ENCODE peak calls at places on chromosomes 7 and 10, in four cellular contexts. O is astrocyte of the cerebellum, Z is foreskin fibroblast, M is heart right ventricle. U is an unnamed sample.

GRCh38 chr7:2139004-2139652 is 93.6 kb downstream of the MAD1L1 start:
- DNase-seq in M (no peak), O (no peak), Z (no peak), U (no peak)

GRCh38 chr7:159144756-159145543 is at the start of gene VIPR2:
- DNase-seq in O (no peak), Z (no peak), M (no peak), U (no peak)

GRCh38 chr10:29555091-29555745 is 79.6 kb downstream of the SVIL start:
- DNase-seq in Z (no peak), O (no peak), M (no peak), U (no peak)

GRCh38 chr10:84517455-84518046 is 189.2 kb downstream of the CCSER2 start:
- DNase-seq in Z (no peak), O (no peak), M (no peak), U (no peak)

GRCh38 chr7:8284606-8285005 is 22.6 kb upstream of the ICA1 start:
- DNase-seq in Z (no peak), O (no peak), M (no peak), U (no peak)

GRCh38 chr10:122417667-122418066 is 36.8 kb upstream of the ARMS2 start:
- DNase-seq in M (no peak), O (no peak), Z (peak), U (peak)

GRCh38 chr10:62573929-62574328 is 199.8 kb downstream of the ZNF365 start:
- DNase-seq in M (no peak), Z (no peak), O (no peak), U (no peak)

GRCh38 chr10:89633484-89633883 is 11.6 kb downstream of the PANK1 start:
- DNase-seq in M (no peak), Z (peak), O (peak), U (peak)

GRCh38 chr7:54877683-54878082 is 118.7 kb upstream of the SEC61G start:
- DNase-seq in M (no peak), Z (no peak), O (no peak), U (no peak)

GRCh38 chr7:89514970-89515369 is 639.3 kb upstream of the STEAP1 start:
- DNase-seq in M (no peak), Z (no peak), O (no peak), U (no peak)

GRCh38 chr10:131183546-131184045 is 127.9 kb downstream of the TCERG1L start:
- DNase-seq in Z (no peak), M (no peak), O (no peak), U (no peak)

GRCh38 chr10:32893431-32893830 is 64.6 kb downstream of the ITGB1 start:
- DNase-seq in Z (no peak), M (no peak), O (no peak), U (no peak)

GRCh38 chr7:107118109-107118900 is 50.5 kb upstream of the HBP1 start:
- DNase-seq in Z (peak), O (no peak), M (no peak), U (no peak)

GRCh38 chr10:77975086-77975666 is 48.6 kb upstream of the DLG5 start:
- DNase-seq in Z (no peak), O (no peak), M (no peak), U (no peak)

GRCh38 chr10:3813986-3814831 is 29.2 kb upstream of the KLF6 start:
- DNase-seq in M (no peak), Z (no peak), O (no peak), U (no peak)

GRCh38 chr7:149620961-149621360 is 123.4 kb upstream of the ZNF746 start:
- DNase-seq in Z (no peak), O (no peak), M (no peak), U (no peak)

GRCh38 chr7:6026011-6026819 is 5.0 kb upstream of the ANKRD61 start:
- DNase-seq in O (no peak), M (peak), Z (peak), U (no peak)

GRCh38 chr7:2576742-2577491 is 18.1 kb downstream of the IQCE start:
- DNase-seq in M (no peak), O (no peak), Z (no peak), U (no peak)

GRCh38 chr7:44264221-44264956 is 61.0 kb downstream of the CAMK2B start:
- DNase-seq in M (no peak), O (no peak), Z (no peak), U (no peak)

GRCh38 chr10:422675-423074 is 266.8 kb downstream of the DIP2C start:
- DNase-seq in O (no peak), M (no peak), Z (no peak), U (no peak)

GRCh38 chr7:8481752-8482446 is 48.5 kb downstream of the NXPH1 start:
- DNase-seq in Z (no peak), M (peak), O (no peak), U (no peak)

GRCh38 chr7:144826248-144826647 is 9.6 kb downstream of the TPK1 start:
- DNase-seq in O (no peak), M (no peak), Z (no peak), U (no peak)

GRCh38 chr10:73865459-73866442 is 8.6 kb downstream of the CAMK2G start:
- DNase-seq in M (peak), O (no peak), Z (no peak), U (no peak)

DNA sequence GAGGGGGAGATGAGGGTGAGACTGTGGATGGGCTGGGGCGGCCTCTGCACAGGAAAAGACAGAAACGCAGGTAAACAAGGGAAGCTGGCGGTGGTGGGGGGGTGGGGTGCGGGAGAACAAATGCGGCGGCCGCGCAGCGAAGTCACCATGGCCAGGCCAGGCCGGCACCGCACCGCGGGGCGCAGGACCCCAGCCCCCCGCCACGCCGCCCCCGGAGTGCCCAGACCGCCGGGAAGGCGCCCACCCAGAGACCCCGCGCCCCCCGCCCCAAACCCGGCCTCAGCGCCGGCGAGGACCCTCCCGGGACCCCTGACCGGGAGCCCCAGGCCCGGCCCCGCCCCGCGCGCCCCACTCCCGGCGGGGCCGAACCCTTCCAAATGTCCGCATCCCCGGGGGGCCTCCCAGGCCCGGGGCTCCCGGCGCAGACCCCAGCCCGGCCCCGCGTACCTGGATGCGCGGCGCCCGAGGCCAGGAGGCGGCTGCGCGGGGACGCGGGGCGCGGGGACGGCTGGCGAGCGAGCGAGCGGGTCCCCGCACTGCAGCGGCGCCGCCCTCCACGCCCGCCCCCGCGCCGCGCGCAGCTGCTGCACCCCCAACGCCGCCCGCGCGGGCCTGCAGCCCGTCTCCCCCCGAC is 14.4 kb upstream of the DNAAF5 start:
- DNase-seq in M (no peak), Z (no peak), O (no peak), U (no peak)
- H3K4me3 ChIP-seq in M (peak), Z (peak), O (peak), U (peak)

DNA sequence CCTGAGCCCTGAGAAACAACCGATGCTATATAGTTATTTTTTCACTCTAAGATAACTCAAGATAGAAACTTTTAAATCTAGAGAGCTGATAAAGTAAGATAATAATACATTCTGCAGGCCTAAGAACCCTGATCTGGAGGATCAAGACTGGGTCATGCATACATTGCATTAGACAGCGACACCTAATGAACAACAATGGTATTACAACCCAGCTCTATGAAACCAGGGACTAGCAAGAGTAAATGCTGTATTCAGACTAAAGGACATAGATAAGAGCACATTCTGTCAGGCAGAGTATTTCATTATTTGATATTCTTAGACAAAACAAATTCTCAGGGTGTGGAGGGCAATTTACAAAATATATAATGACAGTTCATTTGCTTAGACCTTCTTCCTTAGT is 148.6 kb downstream of the GRK5 start:
- DNase-seq in Z (no peak), O (no peak), M (no peak), U (no peak)
- TF ChIP-seq CTCF in Z (no peak), O (peak), M (peak), U (peak)

DNA sequence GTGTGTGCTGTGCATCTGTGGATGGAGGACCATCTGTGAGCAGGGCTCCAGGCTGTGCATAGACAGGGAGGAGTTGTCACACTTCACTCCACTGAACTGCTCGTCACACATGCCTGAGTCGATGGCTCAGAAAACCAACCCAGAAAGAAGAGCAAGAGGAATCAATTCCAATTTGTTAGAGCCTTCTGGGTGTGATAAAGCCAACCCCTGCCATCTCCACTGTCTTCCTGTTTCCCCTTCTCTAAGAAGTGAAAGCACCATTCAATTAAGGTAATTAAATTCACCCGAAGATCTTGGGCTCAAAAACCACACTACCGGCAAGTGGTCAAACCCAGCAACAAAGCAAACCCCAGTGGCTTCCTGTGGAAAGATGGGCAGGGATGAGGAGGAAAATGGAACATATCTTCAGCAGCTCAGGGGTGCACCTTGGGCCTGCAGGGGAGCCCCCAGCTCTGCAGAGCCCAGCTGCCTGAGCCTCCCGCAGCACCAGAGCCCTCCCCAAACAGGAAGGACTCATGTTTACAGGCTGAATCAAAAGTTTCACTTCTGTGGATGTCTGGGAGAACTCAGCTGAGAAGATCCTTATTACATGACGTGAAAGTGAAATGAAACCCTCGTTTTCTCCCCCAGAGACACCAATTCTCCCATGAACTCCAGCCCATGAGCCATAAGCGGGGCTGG is 10.9 kb downstream of the C10orf71 start:
- DNase-seq in M (no peak), Z (no peak), O (no peak), U (no peak)
- H3K4me3 ChIP-seq in M (no peak), Z (no peak), O (no peak), U (no peak)

DNA sequence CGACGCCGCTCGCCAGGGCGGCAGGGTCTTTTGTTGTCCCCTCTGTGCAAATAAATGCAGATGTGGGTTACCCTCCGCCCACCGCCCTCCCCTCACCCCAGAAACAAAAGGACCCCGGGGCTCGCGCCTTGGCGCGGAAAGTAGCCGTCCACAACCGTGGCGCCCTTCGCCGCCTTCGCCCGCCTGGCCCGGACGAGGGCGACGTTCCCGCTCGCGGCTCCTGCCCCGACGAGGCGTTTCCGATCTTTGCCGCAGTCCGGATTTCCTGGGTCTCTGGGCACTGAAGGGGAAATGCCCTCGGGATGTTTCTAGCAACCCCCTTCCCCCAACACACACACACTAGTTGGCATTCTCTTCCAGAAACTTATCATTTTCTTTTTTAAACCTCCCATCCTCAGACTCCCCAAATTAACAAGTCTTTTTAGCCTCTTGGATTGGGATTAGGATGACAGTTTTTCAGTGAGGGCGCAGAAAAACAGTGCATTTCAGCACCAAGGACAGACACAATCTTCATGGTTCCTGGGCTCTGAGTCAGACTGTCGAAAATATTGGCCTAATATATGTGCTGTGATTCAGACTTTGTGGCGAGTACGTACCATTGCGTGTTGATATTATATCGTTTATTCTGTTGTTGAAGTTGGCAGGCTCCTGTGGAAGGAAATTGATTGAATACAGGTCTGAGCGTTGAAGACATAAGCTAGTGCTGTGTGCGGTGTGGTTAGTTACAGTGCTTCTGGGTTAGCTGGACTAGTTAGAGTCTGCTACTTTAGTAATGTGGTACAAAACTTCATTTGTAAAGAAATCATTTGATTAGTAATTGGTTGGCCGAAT is 803 bp downstream of the PHYHIPL start:
- DNase-seq in Z (peak), O (peak), M (peak), U (peak)
- TF ChIP-seq CTCF in Z (no peak), O (no peak), M (no peak), U (no peak)

DNA sequence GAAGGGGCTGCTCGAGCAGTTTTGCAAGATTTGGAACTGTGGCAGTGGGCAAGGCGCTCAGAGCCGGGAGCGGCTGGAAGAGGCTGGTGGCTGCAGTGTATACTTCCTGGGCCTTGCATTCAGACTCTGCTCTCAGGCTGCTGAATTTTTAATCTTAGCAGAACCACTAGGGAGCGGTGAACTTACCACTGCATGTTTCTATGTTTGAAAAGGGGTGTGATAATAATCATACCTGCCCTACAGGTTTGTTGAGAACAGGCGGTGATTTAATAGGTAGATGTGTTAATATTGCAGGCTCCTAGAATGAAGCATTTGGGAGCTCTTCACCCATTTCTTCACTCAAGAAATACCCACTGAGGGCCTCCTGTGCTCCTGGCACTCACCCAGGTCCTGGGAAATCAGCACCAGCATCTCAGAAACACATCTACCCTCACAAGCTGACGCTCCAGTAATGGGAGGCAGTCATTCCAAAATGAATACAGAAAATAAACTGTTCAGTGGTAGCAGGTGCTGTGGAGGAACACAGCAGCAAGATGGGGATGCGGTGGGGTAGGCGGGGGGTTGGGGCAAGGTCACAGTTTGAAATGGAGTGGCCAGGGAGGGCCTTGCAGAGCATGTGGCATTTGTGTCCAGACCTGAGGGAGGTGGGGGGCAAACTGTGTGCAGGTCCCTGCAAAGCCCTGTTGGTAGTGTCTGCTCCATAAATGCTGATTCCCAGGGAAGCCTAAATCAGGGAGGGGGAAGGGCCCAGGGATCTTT is 41.0 kb downstream of the VWA2 start:
- DNase-seq in M (no peak), Z (no peak), O (no peak), U (no peak)
- H3K4me3 ChIP-seq in M (no peak), Z (no peak), O (no peak), U (no peak)

DNA sequence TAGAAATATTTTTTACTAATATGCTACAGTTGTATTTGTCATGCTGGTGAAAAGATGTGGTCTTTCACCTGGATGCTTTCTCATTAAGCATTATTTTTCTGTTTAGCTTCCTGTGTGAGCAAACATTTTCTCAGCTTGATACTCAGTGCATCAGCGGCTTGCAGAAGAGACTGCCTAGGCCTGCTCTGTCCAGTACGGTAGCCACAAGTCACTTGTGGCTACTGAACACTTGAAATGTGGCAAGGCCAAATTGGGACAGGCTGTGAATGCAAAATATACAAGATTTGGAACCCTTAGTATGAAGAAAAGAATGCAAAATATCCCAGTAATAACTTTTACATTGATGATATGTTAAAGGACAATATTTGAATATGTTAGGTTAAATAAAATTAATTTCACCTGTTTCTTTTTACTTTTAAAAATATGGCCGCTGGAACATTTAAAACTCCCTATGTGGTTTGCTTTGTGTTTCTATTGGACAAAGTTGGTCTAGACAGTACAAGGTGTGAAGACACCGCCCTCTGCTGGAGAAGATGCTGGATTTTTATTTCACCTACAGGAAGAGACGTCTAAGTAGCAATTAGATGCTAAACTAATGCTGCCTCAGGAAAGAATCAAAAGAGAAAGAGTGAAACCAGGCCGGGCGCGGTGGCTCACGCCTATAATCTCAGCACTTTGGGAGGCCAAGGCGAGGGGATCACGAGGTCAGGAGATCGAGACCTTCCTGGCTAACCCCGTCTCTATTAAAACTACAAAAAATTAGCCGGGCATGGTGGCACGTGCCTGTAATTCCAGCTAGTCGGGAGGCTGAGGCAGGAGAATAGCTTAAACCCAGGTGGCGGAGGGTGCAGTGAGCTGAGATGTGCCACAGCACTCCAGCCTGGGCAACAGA is 5.3 kb downstream of the SRGN start:
- DNase-seq in M (peak), Z (peak), O (peak), U (peak)
- TF ChIP-seq CTCF in M (peak), Z (peak), O (peak), U (peak)

DNA sequence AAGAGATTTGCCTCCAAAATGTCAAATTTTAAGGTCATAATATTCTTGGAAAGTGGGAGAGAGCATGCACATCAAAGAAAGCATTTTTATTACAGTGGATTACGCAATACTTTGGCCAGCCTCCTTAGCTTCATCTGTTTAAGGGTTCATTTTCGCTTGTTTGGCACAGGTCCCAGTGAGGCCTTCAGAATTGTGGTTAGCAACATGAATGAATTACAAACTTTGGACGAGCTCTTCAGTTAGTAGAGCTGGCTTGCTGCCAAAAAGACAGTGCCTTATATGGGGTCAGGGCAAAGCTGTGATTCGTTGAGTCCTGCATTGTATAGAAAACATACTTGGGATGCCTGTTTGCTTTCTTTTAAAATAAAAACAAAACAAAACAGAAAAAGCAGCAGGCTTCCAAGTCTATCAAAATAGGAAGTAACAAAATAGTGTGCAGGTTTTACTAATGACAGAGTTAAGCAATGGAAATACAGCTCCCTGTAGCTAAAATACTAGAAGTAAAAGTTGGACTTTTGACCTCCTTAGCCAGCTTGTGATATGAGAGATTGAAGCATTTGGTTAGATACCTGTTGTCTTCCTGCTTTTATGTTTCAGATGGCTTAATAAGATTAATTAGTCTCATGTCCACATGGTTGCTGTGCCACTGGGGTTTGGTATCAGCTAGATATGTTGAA is 190.8 kb downstream of the MLLT10 start:
- DNase-seq in Z (peak), O (peak), M (peak), U (peak)
- H3K4me3 ChIP-seq in Z (no peak), O (no peak), M (no peak), U (no peak)

GRCh38 chr7:36456548-36456947 is 66.9 kb downstream of the ANLN start:
- DNase-seq in Z (no peak), M (no peak), O (no peak), U (no peak)
- TF ChIP-seq CTCF in Z (no peak), M (no peak), O (no peak), U (no peak)

GRCh38 chr10:1736972-1737221 is 428 bp downstream of the ADARB2 start:
- DNase-seq in Z (no peak), O (no peak), M (no peak), U (no peak)
- H3K4me3 ChIP-seq in Z (no peak), O (peak), M (peak), U (no peak)

GRCh38 chr7:36224916-36225858 is 72.1 kb downstream of the EEPD1 start:
- DNase-seq in O (no peak), Z (no peak), M (no peak), U (no peak)
- TF ChIP-seq CTCF in O (no peak), Z (no peak), M (no peak), U (no peak)